ENCODE peak calls at places on chromosome 13, in seven cellular contexts. Q is pancreas, R is T-helper 2 cell, D is left kidney, Y is EH, C is astrocyte of the spinal cord, H is cardiac muscle cell. P is an unnamed sample.

GRCh38 chr13:41897126-41897525 is 63.8 kb downstream of the VWA8 start:
- DNase-seq in Q (no peak), C (no peak), D (no peak), R (no peak), H (no peak), Y (peak; percentile 51), P (no peak)

GRCh38 chr13:24502567-24503375 is 9.8 kb downstream of the PARP4 start:
- DNase-seq in D (no peak), H (no peak), Y (peak; percentile 67), Q (no peak), C (peak; percentile 63), R (no peak), P (no peak)

GRCh38 chr13:102983496-102983895 is 82.7 kb downstream of the SLC10A2 start:
- DNase-seq in R (no peak), H (no peak), Q (no peak), D (no peak), Y (peak; percentile 83), C (no peak), P (no peak)

GRCh38 chr13:23741879-23742510 is 147.2 kb downstream of the MIPEP start:
- DNase-seq in Q (no peak), Y (no peak), D (peak; percentile 34), H (no peak), C (no peak), R (no peak), P (no peak)

GRCh38 chr13:79475569-79475968 is 5.4 kb upstream of the NDFIP2 start:
- DNase-seq in R (no peak), D (no peak), Y (no peak), H (no peak), C (no peak), Q (no peak), P (no peak)

GRCh38 chr13:110616103-110617101 is 1.1 kb downstream of the NAXD start:
- DNase-seq in Q (peak; percentile 74), D (peak; percentile 52), Y (peak; percentile 40), R (peak; percentile 79), H (no peak), C (peak; percentile 34), P (no peak)

GRCh38 chr13:39765801-39766463 is 110.5 kb downstream of the COG6 start:
- DNase-seq in R (peak; percentile 31), Y (peak; percentile 52), C (peak; percentile 56), Q (no peak), D (peak; percentile 24), H (no peak), P (peak; percentile 57)

GRCh38 chr13:28560612-28561011 is 65.7 kb upstream of the FLT1 start:
- DNase-seq in C (no peak), H (no peak), Y (peak; percentile 18), D (no peak), R (no peak), Q (no peak), P (no peak)

GRCh38 chr13:108662528-108662927 is 33.1 kb downstream of the MYO16 start:
- DNase-seq in H (no peak), Q (no peak), D (no peak), Y (no peak), C (no peak), R (no peak), P (no peak)

GRCh38 chr13:23985846-23986245 is 88.5 kb upstream of the C1QTNF9B start:
- DNase-seq in Q (no peak), H (no peak), Y (no peak), R (no peak), C (no peak), D (peak; percentile 34), P (no peak)

GRCh38 chr13:110057052-110057451 is 249.9 kb downstream of the COL4A1 start:
- DNase-seq in Y (no peak), C (no peak), D (no peak), Q (no peak), H (no peak), R (no peak), P (no peak)

GRCh38 chr13:21544515-21544914 is 59.5 kb downstream of the MICU2 start:
- DNase-seq in H (no peak), C (no peak), D (no peak), Y (no peak), R (no peak), Q (no peak), P (no peak)

GRCh38 chr13:47594833-47595232 is 406.2 kb downstream of the SUCLA2 start:
- DNase-seq in H (no peak), C (no peak), R (peak; percentile 11), Q (no peak), Y (peak; percentile 21), D (peak; percentile 7), P (no peak)

P was measured in astrocyte of the cerebellum.